ENCODE peak calls at places on chromosome 15, in ten cellular contexts. T, P, A, H, K, U, G, V, Y and R are unnamed samples.

GRCh38 chr15:91535856-91536500 is 317.5 kb upstream of the SLCO3A1 start:
- DNase-seq in T (no peak), P (no peak), A (no peak), H (no peak), K (no peak), U (no peak), G (no peak), V (no peak), Y (no peak), R (no peak)

GRCh38 chr15:90644946-90645725 is 72.0 kb upstream of the BLM start:
- DNase-seq in T (no peak), P (no peak), A (no peak), H (no peak), K (no peak), U (no peak), G (no peak), V (no peak), Y (no peak), R (no peak)

GRCh38 chr15:64340355-64340754 is 15.6 kb downstream of the CSNK1G1 start:
- DNase-seq in T (no peak), P (no peak), A (no peak), H (no peak), K (no peak), U (no peak), G (no peak), V (no peak), Y (no peak), R (no peak)

GRCh38 chr15:91075761-91076160 is 24.3 kb upstream of the SV2B start:
- DNase-seq in T (no peak), P (no peak), A (no peak), H (no peak), K (no peak), U (no peak), G (no peak), V (no peak), Y (no peak), R (no peak)

GRCh38 chr15:32685576-32685975 is 32.2 kb upstream of the GREM1 start:
- DNase-seq in T (no peak), P (peak), A (no peak), H (no peak), K (no peak), U (no peak), G (no peak), V (no peak), Y (no peak), R (peak)

GRCh38 chr15:63971427-63971805 is 74.9 kb downstream of the DAPK2 start:
- DNase-seq in T (no peak), P (no peak), A (peak), H (peak), K (peak), U (no peak), G (peak), V (no peak), Y (no peak), R (no peak)

GRCh38 chr15:25709437-25710159 is 153.5 kb downstream of the ATP10A start:
- DNase-seq in T (no peak), P (no peak), A (no peak), H (no peak), K (no peak), U (no peak), G (no peak), V (no peak), Y (peak), R (no peak)

GRCh38 chr15:36331531-36332275 is 247.7 kb upstream of the CDIN1 start:
- DNase-seq in T (no peak), P (peak), A (no peak), H (no peak), K (no peak), U (no peak), G (no peak), V (no peak), Y (no peak), R (no peak)